ENCODE peak calls at places on chromosome 17, in five cellular contexts. K, C, V, Q and S are unnamed samples.
A peak's percentile ranks its signal among the peaks of the same experiment; 100 is the strongest.

GRCh38 chr17:76689859-76690258 is 20.9 kb downstream of the MXRA7 start:
- DNase-seq in V (no peak), C (no peak), K (no peak), Q (no peak), S (no peak)

GRCh38 chr17:6501359-6501758 is 55.0 kb downstream of the PITPNM3 start:
- DNase-seq in K (no peak), V (no peak), C (no peak), Q (no peak), S (no peak)

GRCh38 chr17:43840814-43841213 is 6.2 kb upstream of the CD300LG start:
- DNase-seq in V (no peak), K (peak; percentile 61), Q (no peak), C (peak; percentile 82), S (peak; percentile 45)

GRCh38 chr17:41863074-41863843 is 2.0 kb downstream of the KLHL11 start:
- DNase-seq in K (no peak), C (no peak), V (no peak), Q (no peak), S (no peak)

GRCh38 chr17:75762513-75763268 is 2.3 kb downstream of the GALK1 start:
- DNase-seq in V (no peak), C (no peak), K (no peak), Q (no peak), S (no peak)

GRCh38 chr17:78124081-78124835 is 4.3 kb downstream of the TMC6 start:
- DNase-seq in C (no peak), Q (no peak), V (no peak), K (no peak), S (no peak)

GRCh38 chr17:37278247-37278894 is 97.4 kb upstream of the C17orf78 start:
- DNase-seq in K (no peak), Q (no peak), V (no peak), C (no peak), S (no peak)

GRCh38 chr17:5501725-5502124 is 15.4 kb downstream of the MIS12 start:
- DNase-seq in V (no peak), K (no peak), C (no peak), Q (no peak), S (no peak)

GRCh38 chr17:72826602-72827001 is 265.9 kb downstream of the SLC39A11 start:
- DNase-seq in V (no peak), C (no peak), Q (no peak), K (no peak), S (no peak)

GRCh38 chr17:79813826-79814623 is 17.1 kb upstream of the CBX8 start:
- DNase-seq in V (no peak), K (no peak), C (peak; percentile 90), Q (no peak), S (no peak)

GRCh38 chr17:40777971-40778370 is 4.4 kb downstream of the KRT27 start:
- DNase-seq in Q (no peak), K (no peak), V (no peak), C (no peak), S (no peak)

GRCh38 chr17:55410722-55411462 is 10.7 kb downstream of the MMD start:
- DNase-seq in Q (no peak), K (peak; percentile 55), C (peak; percentile 53), V (no peak), S (no peak)

GRCh38 chr17:76544123-76544915 is 4.5 kb downstream of the PRCD start:
- DNase-seq in V (no peak), C (peak; percentile 90), K (no peak), Q (no peak), S (no peak)

GRCh38 chr17:42179911-42180410 is 981 bp downstream of the KCNH4 start:
- DNase-seq in K (peak; percentile 47), C (peak; percentile 62), Q (no peak), V (peak; percentile 88), S (peak; percentile 43)

GRCh38 chr17:80956321-80957190 is 35.1 kb upstream of the CHMP6 start:
- DNase-seq in V (no peak), Q (no peak), C (no peak), K (no peak), S (no peak)

GRCh38 chr17:41505836-41506767 is 690 bp upstream of the KRT13 start:
- DNase-seq in C (no peak), V (no peak), Q (no peak), K (no peak), S (no peak)

GRCh38 chr17:76264425-76264754 is 758 bp upstream of the UBALD2 start:
- DNase-seq in V (no peak), C (no peak), K (no peak), Q (no peak), S (no peak)

GRCh38 chr17:38568274-38568673 is 37.5 kb downstream of the SRCIN1 start:
- DNase-seq in Q (no peak), V (no peak), K (no peak), C (no peak), S (no peak)

GRCh38 chr17:7711356-7711755 is 6.2 kb upstream of the DNAH2 start:
- DNase-seq in K (no peak), C (peak; percentile 60), Q (no peak), V (peak; percentile 52), S (peak; percentile 53)

GRCh38 chr17:32998893-32999240 is 7.2 kb downstream of the SPACA3 start:
- DNase-seq in K (no peak), V (no peak), Q (no peak), C (no peak), S (no peak)

GRCh38 chr17:43784628-43785101 is 4.4 kb downstream of the CFAP97D1 start:
- DNase-seq in C (no peak), V (no peak), Q (no peak), K (peak; percentile 68), S (no peak)

GRCh38 chr17:29760279-29760721 is 137.6 kb upstream of the CORO6 start:
- DNase-seq in K (no peak), C (no peak), Q (peak; percentile 85), V (no peak), S (no peak)

GRCh38 chr17:39139137-39139516 is 12.3 kb downstream of the PLXDC1 start:
- DNase-seq in Q (no peak), V (no peak), C (no peak), K (no peak), S (no peak)

GRCh38 chr17:43721537-43722268 is 36.9 kb downstream of the SOST start:
- DNase-seq in C (no peak), K (no peak), V (no peak), Q (no peak), S (no peak)

GRCh38 chr17:1186214-1186820 is 6.5 kb upstream of the ABR start:
- DNase-seq in C (no peak), Q (no peak), K (no peak), V (no peak), S (no peak)

DNA sequence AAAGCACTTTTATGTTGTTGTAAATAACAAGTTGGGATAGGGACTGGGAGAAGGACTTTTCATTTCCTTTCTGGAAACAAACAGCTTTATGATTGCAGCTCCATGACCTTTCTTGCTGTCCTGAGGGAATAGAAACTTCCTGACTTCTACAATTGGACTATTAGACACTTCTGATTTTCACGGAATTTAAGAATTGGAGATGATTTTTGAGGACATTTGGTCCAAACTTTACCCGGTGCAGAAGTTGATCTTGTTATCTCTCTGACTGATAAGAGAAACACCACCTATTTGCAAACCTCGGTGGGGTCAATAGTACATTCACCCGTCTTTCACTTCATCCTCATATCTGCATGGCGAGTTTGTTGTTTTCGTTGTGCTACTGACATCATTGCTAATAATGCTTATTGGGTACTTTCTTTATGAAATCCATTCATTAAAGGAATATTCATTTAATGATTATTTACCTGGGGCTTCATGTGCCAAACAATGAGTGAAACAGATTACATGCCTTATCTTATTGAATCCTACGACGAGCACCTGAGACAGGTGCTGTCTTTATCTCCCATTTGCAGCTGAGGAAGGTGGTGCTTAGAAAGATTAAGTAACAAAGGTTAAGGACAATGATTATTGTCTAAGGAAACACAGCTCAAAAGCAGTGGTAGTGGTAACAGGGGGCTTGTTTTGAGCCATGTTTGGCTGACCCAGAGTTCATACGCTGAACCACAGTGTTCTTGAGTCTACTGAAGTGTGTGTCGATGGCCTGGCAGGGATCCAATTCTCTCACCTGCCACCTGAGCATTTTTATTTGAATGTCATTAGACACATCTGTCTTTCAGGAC is 176.9 kb upstream of the FAM20A start:
- DNase-seq in Q (no peak), C (no peak), K (peak; percentile 81), V (no peak), S (no peak)
- TF ChIP-seq FOXM1 in Q (no peak), C (no peak), K (no peak), V (no peak), S (no peak)

GRCh38 chr17:17269926-17270773 is 10.9 kb downstream of the COPS3 start:
- DNase-seq in K (peak; percentile 30), V (no peak), Q (no peak), C (no peak), S (no peak)
- TF ChIP-seq FOXM1 in K (no peak), V (no peak), Q (no peak), C (no peak), S (no peak)

DNA sequence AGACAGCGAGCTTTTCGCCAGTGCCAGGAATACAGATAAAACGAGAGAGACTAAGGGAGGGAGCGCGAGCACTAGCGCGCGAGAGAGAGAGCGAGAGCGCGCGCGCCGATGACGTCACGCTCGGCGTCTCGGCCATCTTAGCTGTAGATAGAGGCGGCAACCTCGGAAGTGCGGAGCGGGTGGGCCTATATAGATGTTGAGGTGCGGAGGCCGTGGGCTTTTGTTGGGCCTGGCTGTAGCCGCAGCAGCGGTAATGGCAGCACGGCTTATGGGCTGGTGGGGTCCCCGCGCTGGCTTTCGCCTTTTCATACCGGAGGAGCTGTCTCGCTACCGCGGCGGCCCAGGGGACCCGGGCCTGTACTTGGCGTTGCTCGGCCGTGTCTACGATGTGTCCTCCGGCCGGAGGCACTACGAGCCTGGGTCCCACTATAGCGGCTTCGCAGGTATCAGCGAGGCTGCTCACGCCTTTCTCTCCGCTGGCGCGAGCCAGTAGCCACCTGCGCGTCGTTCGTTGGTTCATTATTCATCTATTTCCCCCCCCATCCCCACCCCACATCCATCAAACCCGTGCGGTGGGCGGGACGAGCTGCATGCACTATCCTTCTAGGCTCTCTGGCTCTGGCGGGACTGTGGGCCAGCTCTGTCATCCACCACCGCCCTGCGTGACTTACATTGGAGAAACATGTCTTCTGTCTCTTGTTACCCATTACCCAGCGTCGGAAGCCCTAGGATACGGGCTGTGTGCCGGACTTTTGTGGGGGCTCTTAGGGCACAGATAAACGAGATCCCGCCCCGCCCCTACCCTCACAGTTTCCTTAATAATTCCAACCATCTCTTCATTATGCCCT is 790 bp downstream of the CYB5D2 start:
- DNase-seq in Q (peak; percentile 71), V (peak; percentile 72), K (peak; percentile 82), C (peak; percentile 88), S (peak; percentile 85)
- TF ChIP-seq FOXM1 in Q (no peak), V (no peak), K (no peak), C (no peak), S (no peak)

GRCh38 chr17:67364847-67365761 is 1.3 kb downstream of the PSMD12 start:
- DNase-seq in Q (no peak), C (no peak), V (no peak), K (no peak), S (no peak)

GRCh38 chr17:67358612-67359011 is 7.8 kb downstream of the PSMD12 start:
- DNase-seq in Q (no peak), V (no peak), K (no peak), C (no peak), S (no peak)

GRCh38 chr17:67360880-67361279 is 5.5 kb downstream of the PSMD12 start:
- DNase-seq in Q (no peak), V (no peak), K (no peak), C (no peak), S (no peak)

GRCh38 chr17:67362173-67362572 is 4.2 kb downstream of the PSMD12 start:
- DNase-seq in Q (no peak), K (no peak), V (no peak), C (no peak), S (no peak)

GRCh38 chr17:67359960-67360817 is 6.2 kb downstream of the PSMD12 start:
- DNase-seq in C (peak; percentile 67), K (no peak), V (peak; percentile 48), Q (no peak), S (no peak)
- TF ChIP-seq FOXM1 in C (no peak), K (no peak), V (no peak), Q (no peak), S (no peak)